ENCODE peak calls at places on chromosomes 5 and 9, in six cellular contexts. One of them, this sample, is unnamed.

GRCh38 chr5:52799358-52799982 is 11.8 kb downstream of the ITGA1 start:
- DNase-seq in ovary: no peak
- DNase-seq in brain microvascular endothelial cell: peak
- DNase-seq in sigmoid colon: peak
- DNase-seq in PC-9: peak
- DNase-seq in spleen: no peak
- DNase-seq in this sample: peak

GRCh38 chr5:59665086-59665831 is 228.3 kb downstream of the PDE4D start:
- DNase-seq in ovary: no peak
- DNase-seq in brain microvascular endothelial cell: no peak
- DNase-seq in sigmoid colon: no peak
- DNase-seq in PC-9: no peak
- DNase-seq in spleen: no peak
- DNase-seq in this sample: no peak

GRCh38 chr5:54217826-54218503 is 92.4 kb downstream of the ARL15 start:
- DNase-seq in ovary: peak
- DNase-seq in brain microvascular endothelial cell: peak
- DNase-seq in sigmoid colon: no peak
- DNase-seq in PC-9: peak
- DNase-seq in spleen: no peak
- DNase-seq in this sample: peak

GRCh38 chr9:104091708-104092107 is 2.4 kb upstream of the SMC2 start:
- DNase-seq in ovary: no peak
- DNase-seq in brain microvascular endothelial cell: peak
- DNase-seq in sigmoid colon: peak
- DNase-seq in PC-9: no peak
- DNase-seq in spleen: no peak
- DNase-seq in this sample: no peak

GRCh38 chr5:107704686-107705389 is 34.1 kb upstream of the EFNA5 start:
- DNase-seq in ovary: no peak
- DNase-seq in brain microvascular endothelial cell: no peak
- DNase-seq in sigmoid colon: no peak
- DNase-seq in PC-9: no peak
- DNase-seq in spleen: no peak
- DNase-seq in this sample: no peak

GRCh38 chr5:58239731-58240130 is 220.2 kb downstream of the PLK2 start:
- DNase-seq in ovary: no peak
- DNase-seq in brain microvascular endothelial cell: no peak
- DNase-seq in sigmoid colon: no peak
- DNase-seq in PC-9: peak
- DNase-seq in spleen: no peak
- DNase-seq in this sample: no peak

GRCh38 chr9:34929506-34930102 is 28.5 kb upstream of the PHF24 start:
- DNase-seq in ovary: no peak
- DNase-seq in brain microvascular endothelial cell: peak
- DNase-seq in sigmoid colon: no peak
- DNase-seq in PC-9: no peak
- DNase-seq in spleen: no peak
- DNase-seq in this sample: peak

GRCh38 chr9:108759835-108760234 is 96.0 kb downstream of the ACTL7B start:
- DNase-seq in ovary: no peak
- DNase-seq in brain microvascular endothelial cell: no peak
- DNase-seq in sigmoid colon: no peak
- DNase-seq in PC-9: no peak
- DNase-seq in spleen: no peak
- DNase-seq in this sample: no peak

GRCh38 chr5:62354028-62354874 is 48.2 kb downstream of the KIF2A start:
- DNase-seq in ovary: no peak
- DNase-seq in brain microvascular endothelial cell: peak
- DNase-seq in sigmoid colon: no peak
- DNase-seq in PC-9: no peak
- DNase-seq in spleen: no peak
- DNase-seq in this sample: peak

GRCh38 chr5:130652178-130652577 is 512.9 kb downstream of the HINT1 start:
- DNase-seq in ovary: no peak
- DNase-seq in brain microvascular endothelial cell: peak
- DNase-seq in sigmoid colon: no peak
- DNase-seq in PC-9: no peak
- DNase-seq in spleen: no peak
- DNase-seq in this sample: peak

GRCh38 chr5:105168806-105169205 is 1606.2 kb upstream of the NUDT12 start:
- DNase-seq in ovary: no peak
- DNase-seq in brain microvascular endothelial cell: peak
- DNase-seq in sigmoid colon: no peak
- DNase-seq in PC-9: no peak
- DNase-seq in spleen: no peak
- DNase-seq in this sample: no peak

DNA sequence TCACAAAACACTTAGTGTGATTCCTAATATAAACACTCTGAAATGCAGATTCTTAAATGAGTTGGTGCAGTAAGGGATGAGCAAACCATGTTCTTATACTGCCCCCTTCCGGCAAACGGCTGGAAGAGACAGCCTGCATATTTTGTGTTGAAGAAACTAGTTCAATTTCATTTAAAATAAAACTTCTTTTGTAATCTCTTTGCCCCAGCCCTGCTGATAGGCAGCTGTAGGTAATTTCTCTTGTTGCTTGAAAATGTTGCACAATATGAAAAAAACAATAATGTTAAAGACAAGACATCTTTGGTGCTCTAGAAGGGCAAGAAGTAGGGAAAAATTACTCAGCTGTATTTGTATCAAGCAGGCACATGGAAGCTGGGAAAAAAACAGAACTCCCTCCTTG is 89.7 kb upstream of the CCNG1 start:
- DNase-seq in ovary: peak
- DNase-seq in brain microvascular endothelial cell: peak
- DNase-seq in sigmoid colon: no peak
- DNase-seq in PC-9: no peak
- DNase-seq in spleen: no peak
- DNase-seq in this sample: peak
- TF ChIP-seq CTCF in ovary: peak
- TF ChIP-seq CTCF in brain microvascular endothelial cell: peak
- TF ChIP-seq CTCF in sigmoid colon: peak
- TF ChIP-seq CTCF in PC-9: peak
- TF ChIP-seq CTCF in spleen: peak
- TF ChIP-seq CTCF in this sample: peak

DNA sequence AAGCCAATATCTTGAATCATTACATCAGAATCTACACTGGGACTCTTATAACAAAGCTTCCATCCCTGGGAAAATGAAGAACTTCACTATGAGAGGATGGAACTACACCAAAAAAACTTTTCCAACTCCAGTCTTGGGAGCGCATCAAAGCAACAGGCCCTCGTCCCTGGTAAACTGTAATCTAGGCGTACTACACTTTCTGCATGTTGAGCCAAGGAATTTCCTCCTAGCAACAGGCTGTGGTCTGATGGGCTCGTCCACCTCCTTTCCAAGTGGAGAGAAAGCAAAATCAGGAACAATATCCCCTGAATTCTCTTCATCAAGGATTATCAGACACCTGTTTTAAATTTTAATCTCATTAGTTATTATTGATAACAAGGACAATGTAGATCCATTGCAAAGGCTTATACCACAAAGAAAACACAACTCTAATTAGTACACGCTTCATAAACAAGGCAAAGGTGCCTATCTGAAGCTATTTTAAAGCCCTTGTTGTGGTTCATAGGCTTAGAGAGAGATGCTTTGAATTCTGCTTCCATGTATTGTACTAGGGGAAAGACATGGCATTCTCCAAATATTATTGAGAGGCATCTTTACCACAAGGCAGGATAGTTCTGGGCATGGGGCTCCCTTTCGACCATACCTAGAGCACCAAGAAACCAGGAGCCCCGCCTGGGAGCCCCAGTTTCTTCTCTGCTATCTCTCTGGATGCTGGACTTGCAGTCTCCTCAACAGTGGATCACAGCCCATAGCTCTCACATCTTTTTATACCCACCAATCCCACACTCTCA is 93.9 kb downstream of the NFIB start:
- DNase-seq in ovary: no peak
- DNase-seq in brain microvascular endothelial cell: no peak
- DNase-seq in sigmoid colon: no peak
- DNase-seq in PC-9: no peak
- DNase-seq in spleen: no peak
- DNase-seq in this sample: no peak
- H3K27ac ChIP-seq in ovary: no peak
- H3K27ac ChIP-seq in brain microvascular endothelial cell: no peak
- H3K27ac ChIP-seq in sigmoid colon: peak
- H3K27ac ChIP-seq in PC-9: no peak
- H3K27ac ChIP-seq in spleen: no peak
- H3K27ac ChIP-seq in this sample: no peak

GRCh38 chr9:136133191-136133958 is 14.7 kb upstream of the TMEM250 start:
- DNase-seq in ovary: peak
- DNase-seq in brain microvascular endothelial cell: no peak
- DNase-seq in sigmoid colon: no peak
- DNase-seq in PC-9: no peak
- DNase-seq in spleen: no peak
- DNase-seq in this sample: no peak
- TF ChIP-seq CTCF in ovary: peak
- TF ChIP-seq CTCF in brain microvascular endothelial cell: peak
- TF ChIP-seq CTCF in sigmoid colon: peak
- TF ChIP-seq CTCF in PC-9: no peak
- TF ChIP-seq CTCF in spleen: no peak
- TF ChIP-seq CTCF in this sample: peak

DNA sequence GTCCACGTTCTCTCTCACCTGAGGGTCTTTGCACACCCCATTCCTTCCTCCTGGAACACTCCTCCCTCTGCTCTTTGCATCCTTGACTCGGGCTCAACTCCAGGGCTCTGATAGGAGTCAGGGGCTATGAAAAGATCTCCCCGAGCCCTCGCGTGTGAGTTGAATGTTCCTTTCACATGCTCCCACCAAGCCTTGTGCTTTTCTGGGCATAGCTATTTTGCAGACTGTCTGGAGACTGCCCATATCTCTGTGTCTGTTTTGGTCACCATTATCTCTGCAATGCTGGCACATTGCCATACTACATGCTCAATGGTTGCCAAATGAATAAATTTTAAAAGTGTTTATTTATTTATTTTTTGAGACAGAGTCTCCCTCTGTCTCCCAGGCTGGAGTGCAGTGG is 56.9 kb upstream of the PLPP1 start:
- DNase-seq in ovary: no peak
- DNase-seq in brain microvascular endothelial cell: peak
- DNase-seq in sigmoid colon: no peak
- DNase-seq in PC-9: no peak
- DNase-seq in spleen: no peak
- DNase-seq in this sample: no peak
- H3K27ac ChIP-seq in ovary: no peak
- H3K27ac ChIP-seq in brain microvascular endothelial cell: no peak
- H3K27ac ChIP-seq in sigmoid colon: no peak
- H3K27ac ChIP-seq in PC-9: no peak
- H3K27ac ChIP-seq in spleen: no peak
- H3K27ac ChIP-seq in this sample: no peak

GRCh38 chr9:96686638-96687335 is 31.7 kb upstream of the PRXL2C start:
- DNase-seq in ovary: peak
- DNase-seq in brain microvascular endothelial cell: peak
- DNase-seq in sigmoid colon: peak
- DNase-seq in PC-9: peak
- DNase-seq in spleen: peak
- DNase-seq in this sample: peak
- TF ChIP-seq CTCF in ovary: peak
- TF ChIP-seq CTCF in brain microvascular endothelial cell: peak
- TF ChIP-seq CTCF in sigmoid colon: peak
- TF ChIP-seq CTCF in PC-9: peak
- TF ChIP-seq CTCF in spleen: peak
- TF ChIP-seq CTCF in this sample: peak

DNA sequence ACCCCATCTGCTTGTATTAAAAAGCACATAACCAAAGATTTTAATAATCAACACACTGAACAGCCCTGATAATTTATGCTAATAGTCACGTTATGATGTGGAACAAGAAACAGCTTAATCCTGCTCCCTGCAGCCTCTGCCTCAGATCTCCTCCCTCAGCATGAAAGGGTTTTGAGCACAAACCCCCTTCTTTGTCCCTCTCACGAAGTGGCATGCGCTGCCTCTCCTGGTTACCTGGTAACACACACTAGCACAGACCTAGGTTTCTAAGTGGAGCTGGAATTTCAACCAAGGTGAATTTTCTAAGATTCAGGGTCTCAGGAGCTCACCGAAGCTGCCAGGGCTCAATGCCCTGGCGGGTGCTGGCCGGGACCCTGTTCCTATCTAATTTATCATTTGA is 5.0 kb downstream of the IGFBPL1 start:
- DNase-seq in ovary: no peak
- DNase-seq in brain microvascular endothelial cell: no peak
- DNase-seq in sigmoid colon: peak
- DNase-seq in PC-9: no peak
- DNase-seq in spleen: no peak
- DNase-seq in this sample: no peak
- H3K27ac ChIP-seq in ovary: no peak
- H3K27ac ChIP-seq in brain microvascular endothelial cell: no peak
- H3K27ac ChIP-seq in sigmoid colon: no peak
- H3K27ac ChIP-seq in PC-9: no peak
- H3K27ac ChIP-seq in spleen: no peak
- H3K27ac ChIP-seq in this sample: no peak

GRCh38 chr9:126965541-126966428 is 51.2 kb downstream of the RALGPS1 start:
- DNase-seq in ovary: peak
- DNase-seq in brain microvascular endothelial cell: peak
- DNase-seq in sigmoid colon: peak
- DNase-seq in PC-9: no peak
- DNase-seq in spleen: no peak
- DNase-seq in this sample: peak
- TF ChIP-seq CTCF in ovary: peak
- TF ChIP-seq CTCF in brain microvascular endothelial cell: peak
- TF ChIP-seq CTCF in sigmoid colon: peak
- TF ChIP-seq CTCF in PC-9: peak
- TF ChIP-seq CTCF in spleen: peak
- TF ChIP-seq CTCF in this sample: peak

This sample was measured in RWPE1.